ENCODE peak calls at places on chromosomes 16 and 17, in five cellular contexts. R is ACHN, S is Daoy, L is putamen, I is NCI-H345. N is an unnamed sample.
A peak's percentile ranks its signal among the peaks of the same experiment; 100 is the strongest.

GRCh38 chr17:39926588-39927100 is 757 bp downstream of the ORMDL3 start:
- DNase-seq in R (peak; percentile 27), S (peak; percentile 20), L (no peak), I (peak; percentile 30), N (no peak)

GRCh38 chr17:14200354-14200753 is 36.3 kb downstream of the CDRT15 start:
- DNase-seq in R (no peak), S (no peak), L (no peak), I (no peak), N (no peak)

GRCh38 chr16:54135361-54136275 is 151.0 kb downstream of the IRX3 start:
- DNase-seq in R (no peak), S (no peak), L (no peak), I (no peak), N (no peak)

GRCh38 chr17:47621293-47622178 is 28.2 kb upstream of the KPNB1 start:
- DNase-seq in R (peak; percentile 98), S (peak; percentile 95), L (peak; percentile 65), I (no peak), N (peak; percentile 80)

GRCh38 chr17:10019941-10020403 is 114.9 kb upstream of the RCVRN start:
- DNase-seq in R (no peak), S (peak; percentile 50), L (no peak), I (no peak), N (no peak)

GRCh38 chr16:52633230-52633629 is 86.3 kb upstream of the TOX3 start:
- DNase-seq in R (no peak), S (no peak), L (no peak), I (no peak), N (no peak)

GRCh38 chr17:76667786-76668453 is 24.4 kb upstream of the ST6GALNAC1 start:
- DNase-seq in R (no peak), S (no peak), L (no peak), I (no peak), N (no peak)

GRCh38 chr16:7140899-7141298 is 191.7 kb upstream of the RBFOX1 start:
- DNase-seq in R (no peak), S (peak; percentile 71), L (peak; percentile 82), I (no peak), N (no peak)

GRCh38 chr16:15765116-15765515 is 91.7 kb downstream of the MYH11 start:
- DNase-seq in R (no peak), S (no peak), L (no peak), I (no peak), N (no peak)

GRCh38 chr17:56172517-56172982 is 19.3 kb downstream of the ANKFN1 start:
- DNase-seq in R (no peak), S (no peak), L (no peak), I (no peak), N (no peak)

GRCh38 chr16:82016268-82016667 is 5.0 kb upstream of the SDR42E1 start:
- DNase-seq in R (peak; percentile 67), S (peak; percentile 53), L (no peak), I (no peak), N (no peak)

GRCh38 chr16:89688395-89688794 is 1.9 kb downstream of the CDK10 start:
- DNase-seq in R (no peak), S (no peak), L (no peak), I (no peak), N (no peak)

GRCh38 chr17:35498429-35499178 is 38.9 kb downstream of the SLFN12L start:
- DNase-seq in R (no peak), S (no peak), L (no peak), I (no peak), N (no peak)

GRCh38 chr17:55606431-55606830 is 95.2 kb upstream of the SMIM36 start:
- DNase-seq in R (no peak), S (no peak), L (no peak), I (no peak), N (no peak)